ENCODE peak calls at places on chromosome 1, in eight cellular contexts. One of them, this sample, is unnamed.

GRCh38 chr1:88935522-88936222 is 44.3 kb upstream of the GTF2B start:
- DNase-seq in endothelial cell: peak; percentile 15
- DNase-seq in foreskin fibroblast: peak; percentile 20
- DNase-seq in right lobe of liver: no peak
- DNase-seq in WTC11: no peak
- DNase-seq in RCC 7860: peak; percentile 63
- DNase-seq in type B pancreatic cell: no peak
- DNase-seq in islet precursor cell: no peak
- DNase-seq in this sample: no peak

GRCh38 chr1:8822383-8823294 is 5.2 kb upstream of the RERE start:
- DNase-seq in type B pancreatic cell: no peak
- DNase-seq in foreskin fibroblast: peak; percentile 96
- DNase-seq in WTC11: no peak
- DNase-seq in islet precursor cell: no peak
- DNase-seq in RCC 7860: peak; percentile 91
- DNase-seq in endothelial cell: no peak
- DNase-seq in right lobe of liver: no peak
- DNase-seq in this sample: peak; percentile 54

GRCh38 chr1:170470121-170470520 is 61.8 kb upstream of the GORAB start:
- DNase-seq in endothelial cell: no peak
- DNase-seq in right lobe of liver: no peak
- DNase-seq in islet precursor cell: no peak
- DNase-seq in foreskin fibroblast: no peak
- DNase-seq in WTC11: no peak
- DNase-seq in type B pancreatic cell: no peak
- DNase-seq in RCC 7860: no peak
- DNase-seq in this sample: no peak

GRCh38 chr1:60571811-60572210 is 498.2 kb upstream of the C1orf87 start:
- DNase-seq in right lobe of liver: no peak
- DNase-seq in type B pancreatic cell: no peak
- DNase-seq in endothelial cell: no peak
- DNase-seq in islet precursor cell: no peak
- DNase-seq in RCC 7860: no peak
- DNase-seq in foreskin fibroblast: peak; percentile 70
- DNase-seq in WTC11: no peak
- DNase-seq in this sample: no peak

GRCh38 chr1:197363855-197364254 is 95.8 kb downstream of the CRB1 start:
- DNase-seq in type B pancreatic cell: no peak
- DNase-seq in right lobe of liver: no peak
- DNase-seq in RCC 7860: no peak
- DNase-seq in islet precursor cell: no peak
- DNase-seq in WTC11: no peak
- DNase-seq in endothelial cell: no peak
- DNase-seq in foreskin fibroblast: no peak
- DNase-seq in this sample: no peak

GRCh38 chr1:203289281-203289981 is 15.9 kb upstream of the BTG2 start:
- DNase-seq in endothelial cell: no peak
- DNase-seq in type B pancreatic cell: no peak
- DNase-seq in RCC 7860: no peak
- DNase-seq in right lobe of liver: no peak
- DNase-seq in islet precursor cell: no peak
- DNase-seq in WTC11: no peak
- DNase-seq in foreskin fibroblast: no peak
- DNase-seq in this sample: peak; percentile 72

GRCh38 chr1:108080448-108080847 is 115.5 kb upstream of the VAV3 start:
- DNase-seq in WTC11: no peak
- DNase-seq in islet precursor cell: no peak
- DNase-seq in endothelial cell: no peak
- DNase-seq in foreskin fibroblast: no peak
- DNase-seq in type B pancreatic cell: no peak
- DNase-seq in RCC 7860: no peak
- DNase-seq in right lobe of liver: no peak
- DNase-seq in this sample: no peak

GRCh38 chr1:240189386-240189989 is 97.8 kb downstream of the FMN2 start:
- DNase-seq in type B pancreatic cell: no peak
- DNase-seq in right lobe of liver: no peak
- DNase-seq in foreskin fibroblast: peak; percentile 26
- DNase-seq in islet precursor cell: peak; percentile 62
- DNase-seq in WTC11: peak; percentile 38
- DNase-seq in endothelial cell: peak; percentile 44
- DNase-seq in RCC 7860: peak; percentile 18
- DNase-seq in this sample: peak; percentile 77

GRCh38 chr1:224450164-224450955 is 15.8 kb upstream of the WDR26 start:
- DNase-seq in islet precursor cell: no peak
- DNase-seq in type B pancreatic cell: no peak
- DNase-seq in right lobe of liver: no peak
- DNase-seq in RCC 7860: no peak
- DNase-seq in WTC11: no peak
- DNase-seq in endothelial cell: no peak
- DNase-seq in foreskin fibroblast: no peak
- DNase-seq in this sample: no peak

This sample was measured in endodermal cell.